ENCODE peak calls at places on chromosome 16, in six cellular contexts. P is activated effector memory CD4-positive, alpha-beta T cell treated with Interleukin-2 at 50 U/mL for 16 hours; X is progenitor cell of endocrine pancreas; Q is stimulated activated CD4-positive, alpha-beta T cell treated with anti-CD3 and anti-CD28 coated beads, Interleukin-4, amount 100 ng/mL, for 48 hours; W is NCI-H1105; I is GM13976. Z is an unnamed sample.
A peak's percentile ranks its signal among the peaks of the same experiment; 100 is the strongest.

GRCh38 chr16:88650749-88651275 is at the start of gene CYBA:
- DNase-seq in Q (peak; percentile 81), P (peak; percentile 80), X (no peak), I (peak; percentile 98), W (peak; percentile 28), Z (no peak)

GRCh38 chr16:51156836-51157235 is 5.8 kb upstream of the SALL1 start:
- DNase-seq in Q (no peak), X (no peak), I (no peak), P (no peak), W (no peak), Z (no peak)

GRCh38 chr16:67967183-67967955 is 1.1 kb downstream of the SLC12A4 start:
- DNase-seq in X (no peak), Q (no peak), W (no peak), P (no peak), I (no peak), Z (no peak)

GRCh38 chr16:55453909-55454308 is 25.1 kb upstream of the MMP2 start:
- DNase-seq in X (no peak), W (no peak), P (no peak), Q (no peak), I (no peak), Z (no peak)

GRCh38 chr16:48623304-48624016 is 13.5 kb upstream of the N4BP1 start:
- DNase-seq in Q (peak; percentile 70), W (peak; percentile 82), I (peak; percentile 92), X (peak; percentile 79), P (peak; percentile 78), Z (peak; percentile 80)

GRCh38 chr16:84514874-84515835 is 10.7 kb upstream of the MEAK7 start:
- DNase-seq in X (no peak), P (peak; percentile 77), I (peak; percentile 90), Q (peak; percentile 70), W (no peak), Z (peak; percentile 61)

GRCh38 chr16:14042706-14043105 is 28.4 kb upstream of the MRTFB start:
- DNase-seq in W (no peak), I (no peak), P (no peak), Q (no peak), X (no peak), Z (no peak)

GRCh38 chr16:30985401-30986128 is 558 bp downstream of the HSD3B7 start:
- DNase-seq in X (peak; percentile 39), W (peak; percentile 77), Q (no peak), P (no peak), I (no peak), Z (peak; percentile 79)

GRCh38 chr16:80563066-80563465 is 22.3 kb downstream of the DYNLRB2 start:
- DNase-seq in W (no peak), X (no peak), Q (no peak), P (no peak), I (no peak), Z (no peak)

GRCh38 chr16:20307791-20308190 is 19.5 kb downstream of the GP2 start:
- DNase-seq in X (no peak), W (no peak), I (no peak), Q (no peak), P (no peak), Z (no peak)

GRCh38 chr16:81523387-81524115 is 78.9 kb downstream of the CMIP start:
- DNase-seq in I (no peak), Q (no peak), P (no peak), W (no peak), X (no peak), Z (no peak)

GRCh38 chr16:74224828-74225227 is 71.8 kb upstream of the PSMD7 start:
- DNase-seq in P (no peak), X (no peak), W (no peak), Q (no peak), I (no peak), Z (no peak)

GRCh38 chr16:76670125-76670857 is 393.1 kb downstream of the CNTNAP4 start:
- DNase-seq in P (no peak), W (no peak), Q (no peak), X (no peak), I (no peak), Z (no peak)

GRCh38 chr16:1343428-1344242 is 8.0 kb downstream of the TSR3 start:
- DNase-seq in Q (no peak), W (no peak), P (no peak), X (no peak), I (no peak), Z (no peak)

GRCh38 chr16:64051826-64052225 is 1070.0 kb downstream of the CDH11 start:
- DNase-seq in X (no peak), P (no peak), Q (no peak), I (no peak), W (no peak), Z (no peak)

GRCh38 chr16:46743232-46743719 is 4.9 kb downstream of the MYLK3 start:
- DNase-seq in P (no peak), I (peak; percentile 74), X (no peak), W (no peak), Q (no peak), Z (no peak)

GRCh38 chr16:27698266-27698665 is 148.3 kb downstream of the KATNIP start:
- DNase-seq in Q (no peak), W (no peak), I (no peak), P (no peak), X (no peak), Z (no peak)

GRCh38 chr16:85650864-85651811 is 37.6 kb downstream of the GINS2 start:
- DNase-seq in Q (no peak), X (no peak), P (no peak), I (no peak), W (no peak), Z (no peak)

GRCh38 chr16:25134306-25134705 is 22.8 kb downstream of the LCMT1 start:
- DNase-seq in W (no peak), X (no peak), I (no peak), Q (no peak), P (no peak), Z (no peak)

GRCh38 chr16:55672471-55672870 is 16.7 kb downstream of the SLC6A2 start:
- DNase-seq in W (no peak), I (no peak), Q (no peak), P (no peak), X (no peak), Z (no peak)

GRCh38 chr16:53509906-53510703 is 7.1 kb upstream of the AKTIP start:
- DNase-seq in I (peak; percentile 69), P (peak; percentile 19), X (peak; percentile 24), W (peak; percentile 70), Q (no peak), Z (peak; percentile 23)

GRCh38 chr16:66409156-66409555 is 17.9 kb upstream of the BEAN1 start:
- DNase-seq in I (no peak), P (no peak), X (no peak), Q (no peak), W (no peak), Z (no peak)

GRCh38 chr16:80366023-80366422 is 174.8 kb upstream of the DYNLRB2 start:
- DNase-seq in I (no peak), P (no peak), W (no peak), X (no peak), Q (no peak), Z (no peak)

GRCh38 chr16:87288753-87289362 is 28.3 kb downstream of the C16orf95 start:
- DNase-seq in I (no peak), Q (no peak), X (no peak), P (no peak), W (no peak), Z (no peak)

GRCh38 chr16:19817122-19817521 is 67.5 kb downstream of the GPRC5B start:
- DNase-seq in P (no peak), X (no peak), I (no peak), W (no peak), Q (no peak), Z (no peak)

GRCh38 chr16:57803413-57803990 is 1.2 kb upstream of the KIFC3 start:
- DNase-seq in Q (no peak), I (no peak), X (no peak), W (no peak), P (no peak), Z (no peak)

GRCh38 chr16:9441021-9441420 is 349.6 kb downstream of the HAPSTR1 start:
- DNase-seq in Q (no peak), X (no peak), I (no peak), P (no peak), W (no peak), Z (no peak)

GRCh38 chr16:90048347-90048722 is 28.8 kb downstream of the PRDM7 start:
- DNase-seq in I (peak; percentile 19), Q (no peak), X (no peak), P (no peak), W (no peak), Z (no peak)

GRCh38 chr16:65783709-65784474 is 582.6 kb upstream of the CDH5 start:
- DNase-seq in P (no peak), W (no peak), I (no peak), X (no peak), Q (no peak), Z (no peak)

GRCh38 chr16:10171225-10171624 is 11.0 kb downstream of the GRIN2A start:
- DNase-seq in X (no peak), Q (no peak), P (no peak), I (no peak), W (no peak), Z (no peak)

GRCh38 chr16:49441366-49441780 is 67.8 kb downstream of the C16orf78 start:
- DNase-seq in X (no peak), Q (peak; percentile 19), P (peak; percentile 62), I (peak; percentile 87), W (no peak), Z (no peak)

GRCh38 chr16:57372372-57373116 is at the start of gene CX3CL1:
- DNase-seq in W (no peak), X (peak; percentile 24), P (no peak), Q (no peak), I (no peak), Z (no peak)

GRCh38 chr16:57045694-57046381 is 46.5 kb upstream of the CPNE2 start:
- DNase-seq in P (no peak), I (peak; percentile 83), Q (no peak), W (no peak), X (peak; percentile 39), Z (no peak)

GRCh38 chr16:24013054-24013636 is 177.4 kb downstream of the PRKCB start:
- DNase-seq in X (no peak), I (no peak), W (no peak), P (no peak), Q (no peak), Z (no peak)

GRCh38 chr16:80802902-80803301 is 1.5 kb downstream of the CDYL2 start:
- DNase-seq in P (no peak), Q (no peak), I (no peak), W (no peak), X (no peak), Z (no peak)

GRCh38 chr16:58040945-58041627 is 15.5 kb downstream of the MMP15 start:
- DNase-seq in Q (no peak), I (no peak), X (no peak), W (no peak), P (no peak), Z (no peak)

GRCh38 chr16:1485847-1486496 is 2.8 kb downstream of the PTX4 start:
- DNase-seq in X (no peak), Q (no peak), I (no peak), W (no peak), P (no peak), Z (no peak)

GRCh38 chr16:11253009-11253994 is 2.7 kb downstream of the SOCS1 start:
- DNase-seq in P (peak; percentile 25), I (no peak), X (no peak), W (no peak), Q (no peak), Z (no peak)

Z was measured in NCI-H2107.